ENCODE peak calls at places on chromosomes 4 and X, in four cellular contexts. Y, O, N and A are unnamed samples.

GRCh38 chrX:108795240-108795639 is 58.9 kb upstream of the IRS4 start:
- DNase-seq in Y (no peak), N (no peak), O (no peak), A (no peak)

GRCh38 chr4:183507928-183508327 is 3.1 kb downstream of the ING2 start:
- DNase-seq in Y (no peak), N (no peak), O (no peak), A (peak; percentile 54)

GRCh38 chrX:125998432-125998831 is 167.7 kb downstream of the DCAF12L2 start:
- DNase-seq in Y (no peak), O (no peak), N (no peak), A (peak; percentile 1)

GRCh38 chr4:174580597-174580996 is 58.3 kb upstream of the HPGD start:
- DNase-seq in Y (no peak), O (no peak), N (no peak), A (no peak)

GRCh38 chrX:16807976-16808542 is 21.8 kb downstream of the TXLNG start:
- DNase-seq in O (no peak), Y (no peak), N (no peak), A (no peak)

GRCh38 chr4:1174941-1175634 is 2.7 kb upstream of the SPON2 start:
- DNase-seq in N (no peak), Y (peak; percentile 64), O (no peak), A (no peak)

GRCh38 chr4:3491681-3492405 is 28.7 kb downstream of the DOK7 start:
- DNase-seq in O (no peak), N (no peak), Y (no peak), A (no peak)

GRCh38 chr4:5710962-5711478 is at the start of gene EVC:
- DNase-seq in Y (peak; percentile 94), N (peak; percentile 72), O (peak; percentile 83), A (no peak)

GRCh38 chrX:20514358-20514757 is 247.6 kb upstream of the RPS6KA3 start:
- DNase-seq in N (no peak), Y (no peak), O (no peak), A (no peak)

GRCh38 chrX:154419688-154420401 is 8.5 kb downstream of the TAFAZZIN start:
- DNase-seq in Y (no peak), O (no peak), N (no peak), A (no peak)

GRCh38 chr4:53709693-53710092 is 118.4 kb upstream of the LNX1 start:
- DNase-seq in Y (no peak), O (no peak), N (no peak), A (no peak)

GRCh38 chrX:100098660-100099375 is 311.3 kb downstream of the PCDH19 start:
- DNase-seq in N (no peak), O (no peak), Y (no peak), A (no peak)

GRCh38 chrX:41014776-41015175 is 70.5 kb upstream of the USP9X start:
- DNase-seq in O (no peak), Y (no peak), N (no peak), A (no peak)

GRCh38 chrX:153981771-153982533 is 9.4 kb downstream of the TMEM187 start:
- DNase-seq in O (no peak), Y (no peak), N (no peak), A (peak; percentile 92)

GRCh38 chr4:141425124-141425523 is 204.4 kb downstream of the ZNF330 start:
- DNase-seq in N (no peak), Y (no peak), O (no peak), A (no peak)

GRCh38 chr4:104577405-104577804 is 82.7 kb upstream of the CXXC4 start:
- DNase-seq in O (no peak), N (no peak), Y (no peak), A (no peak)

GRCh38 chr4:163473130-163473529 is 424 bp downstream of the TKTL2 start:
- DNase-seq in Y (no peak), O (no peak), N (no peak), A (no peak)

GRCh38 chr4:74934016-74934821 is 1.3 kb downstream of the PARM1 start:
- DNase-seq in N (peak; percentile 50), Y (no peak), O (peak; percentile 62), A (no peak)

GRCh38 chrX:103669745-103670144 is 16.8 kb downstream of the MORF4L2 start:
- DNase-seq in N (no peak), Y (no peak), O (no peak), A (no peak)

GRCh38 chrX:103666202-103667107 is 20.0 kb downstream of the MORF4L2 start:
- DNase-seq in Y (no peak), O (no peak), N (no peak), A (no peak)

GRCh38 chrX:103663921-103664320 is 22.6 kb downstream of the MORF4L2 start:
- DNase-seq in O (no peak), Y (no peak), N (no peak), A (no peak)

GRCh38 chrX:103658681-103659433 is 27.6 kb downstream of the MORF4L2 start:
- DNase-seq in Y (no peak), O (no peak), N (no peak), A (no peak)

DNA sequence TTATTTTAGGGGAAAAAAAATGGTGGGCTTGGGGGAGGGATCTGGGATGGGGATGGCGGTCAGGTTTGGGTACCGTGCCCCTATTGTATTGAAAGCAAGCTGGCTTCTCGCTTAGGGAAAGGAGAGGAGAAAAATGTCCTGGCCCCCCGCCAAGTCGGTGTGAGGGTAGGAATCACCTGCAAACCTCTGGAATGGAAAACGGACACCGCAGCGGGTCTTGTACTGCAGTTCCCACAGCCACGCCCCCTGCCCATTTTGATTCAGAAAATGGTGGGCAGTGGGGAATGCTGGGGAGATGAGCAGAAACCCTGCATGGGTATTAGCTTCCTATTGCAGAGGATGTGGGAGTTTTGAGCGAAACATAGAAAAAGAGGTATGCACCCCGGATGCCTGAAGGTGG is 22.1 kb downstream of the MORF4L2 start:
- DNase-seq in O (no peak), N (peak; percentile 16), Y (no peak), A (no peak)
- H3K4me3 ChIP-seq in O (no peak overlapping the region), N (no peak overlapping the region), Y (no peak overlapping the region), A (no peak overlapping the region)

DNA sequence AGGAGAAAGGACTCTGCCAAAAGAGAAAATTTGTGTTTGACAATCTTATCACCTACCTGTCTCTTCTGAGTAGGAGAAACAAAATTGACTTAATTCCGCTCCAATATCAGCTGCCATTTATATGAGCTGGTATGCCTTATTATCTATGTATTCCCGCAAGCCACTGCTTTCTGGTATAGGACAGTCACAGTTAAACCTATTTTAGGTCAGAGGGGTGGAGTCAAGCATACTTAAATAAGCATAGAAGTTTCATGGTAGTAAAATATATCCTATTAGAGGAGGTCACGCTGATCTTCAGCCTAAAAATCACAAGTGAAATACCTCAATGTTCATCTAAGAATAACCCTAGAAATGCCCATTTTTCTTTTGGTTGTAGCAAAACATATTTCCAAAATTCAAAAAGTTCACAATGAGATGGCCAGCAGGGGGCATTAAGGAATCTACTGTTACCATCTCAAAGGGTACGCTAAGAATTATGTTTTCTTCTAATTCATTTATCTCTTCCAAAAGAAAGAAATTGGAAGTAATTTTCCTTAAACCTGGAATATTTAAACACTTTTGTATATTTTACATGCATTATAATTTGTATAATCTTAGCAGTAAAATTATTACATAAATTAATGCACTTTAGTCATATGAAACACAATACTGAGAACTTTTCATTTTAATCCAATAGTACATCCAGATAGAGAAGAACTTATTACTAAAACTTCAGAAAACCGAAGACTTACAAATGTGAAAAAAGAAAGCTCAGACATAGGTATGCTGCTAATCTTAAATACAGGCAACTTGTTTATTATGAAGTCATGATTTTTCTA is 10.5 kb downstream of the PPAT start:
- DNase-seq in N (no peak), O (peak; percentile 32), Y (no peak), A (no peak)
- H3K4me3 ChIP-seq in N (no peak overlapping the region), O (no peak overlapping the region), Y (no peak overlapping the region), A (no peak overlapping the region)

DNA sequence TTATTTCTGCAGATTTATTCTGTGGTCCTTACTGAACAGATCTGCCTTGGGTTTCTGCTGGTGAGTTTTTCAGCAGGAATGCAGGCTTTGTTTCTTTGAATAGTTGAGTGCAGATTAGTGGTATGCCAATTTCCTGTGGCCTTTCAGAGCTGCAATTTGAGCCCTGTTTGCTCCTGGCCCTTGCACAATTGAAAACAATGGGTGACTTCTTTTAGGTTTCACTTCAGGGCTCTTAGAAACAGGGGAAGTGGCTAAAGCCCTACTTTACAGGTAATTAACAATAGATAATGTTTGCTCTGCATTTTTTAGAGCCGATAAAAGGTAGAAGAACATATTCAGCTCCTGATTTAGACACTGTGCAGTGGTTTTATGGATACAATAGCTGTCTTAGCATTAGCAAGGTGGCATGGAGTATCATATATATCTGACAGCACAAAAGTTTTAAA is 21.9 kb downstream of the SPRY1 start:
- DNase-seq in O (peak; percentile 62), Y (no peak), N (peak; percentile 25), A (no peak)
- H3K4me3 ChIP-seq in O (no peak overlapping the region), Y (no peak overlapping the region), N (no peak overlapping the region), A (no peak overlapping the region)

GRCh38 chr4:57074753-57075152 is 35.4 kb downstream of the IGFBP7 start:
- DNase-seq in N (no peak), Y (no peak), O (no peak), A (no peak)

GRCh38 chr4:57075353-57075752 is 34.8 kb downstream of the IGFBP7 start:
- DNase-seq in Y (no peak), N (no peak), O (no peak), A (no peak)

GRCh38 chr4:57076646-57077045 is 33.5 kb downstream of the IGFBP7 start:
- DNase-seq in Y (no peak), N (no peak), O (no peak), A (no peak)

GRCh38 chr4:57071340-57071739 is 38.8 kb downstream of the IGFBP7 start:
- DNase-seq in O (no peak), N (no peak), Y (no peak), A (no peak)

DNA sequence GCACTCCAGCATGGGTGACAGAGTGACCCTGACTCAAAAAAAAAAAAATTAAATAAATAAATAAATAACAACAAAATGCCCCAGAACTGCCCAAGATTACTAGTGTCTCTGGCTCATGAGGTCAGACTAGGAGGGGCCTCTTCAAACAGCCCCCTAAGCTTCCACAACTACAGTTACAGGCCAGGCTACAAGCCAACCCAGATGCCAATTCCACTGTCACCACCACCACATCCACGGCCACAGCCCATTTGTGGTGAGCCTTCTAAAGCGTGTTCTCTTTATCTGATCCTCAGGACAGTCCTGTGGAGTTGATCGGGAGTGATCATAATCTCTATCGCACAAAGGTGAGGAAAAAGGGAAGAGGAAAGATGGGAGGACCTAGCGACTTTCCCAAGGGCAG is 36.6 kb downstream of the IGFBP7 start:
- DNase-seq in N (no peak), O (no peak), Y (no peak), A (no peak)
- H3K4me3 ChIP-seq in N (no peak overlapping the region), O (no peak overlapping the region), Y (no peak overlapping the region), A (no peak overlapping the region)

GRCh38 chr4:127523369-127523768 is 109.4 kb upstream of the INTU start:
- DNase-seq in O (no peak), N (no peak), Y (no peak), A (no peak)

GRCh38 chr4:127521463-127521862 is 111.3 kb upstream of the INTU start:
- DNase-seq in N (no peak), Y (no peak), O (no peak), A (no peak)

GRCh38 chr4:127518022-127518421 is 114.7 kb upstream of the INTU start:
- DNase-seq in O (no peak), Y (no peak), N (no peak), A (no peak)
- H3K4me3 ChIP-seq in O (no peak overlapping the region), Y (no peak overlapping the region), N (no peak overlapping the region), A (no peak overlapping the region)